ENCODE peak calls at places on chromosomes 1 and 21, in six cellular contexts. M, U, B, E, G and S are unnamed samples.

GRCh38 chr1:246000638-246001015 is 506.5 kb downstream of the SMYD3 start:
- DNase-seq in M (no peak), U (no peak), B (no peak), E (no peak), G (no peak), S (no peak)

GRCh38 chr1:179637211-179637860 is 45.7 kb downstream of the TDRD5 start:
- DNase-seq in M (no peak), U (no peak), B (no peak), E (no peak), G (no peak), S (no peak)

GRCh38 chr1:173409613-173410012 is 67.5 kb upstream of the PRDX6 start:
- DNase-seq in M (no peak), U (peak; percentile 76), B (no peak), E (no peak), G (no peak), S (no peak)

GRCh38 chr1:1891349-1892078 is 627 bp upstream of the GNB1 start:
- DNase-seq in M (peak; percentile 69), U (peak; percentile 45), B (peak; percentile 79), E (no peak), G (peak; percentile 27), S (peak; percentile 51)

GRCh38 chr1:5980314-5981008 is 11.8 kb downstream of the NPHP4 start:
- DNase-seq in M (peak; percentile 95), U (peak; percentile 34), B (peak; percentile 69), E (peak; percentile 87), G (no peak), S (peak; percentile 51)

GRCh38 chr21:28371713-28372112 is 621.0 kb downstream of the LTN1 start:
- DNase-seq in M (no peak), U (no peak), B (no peak), E (no peak), G (no peak), S (no peak)

GRCh38 chr1:230614121-230614520 is 28.2 kb upstream of the COG2 start:
- DNase-seq in M (no peak), U (no peak), B (no peak), E (no peak), G (no peak), S (no peak)

GRCh38 chr1:110524311-110525249 is 5.6 kb upstream of the KCNA10 start:
- DNase-seq in M (peak; percentile 84), U (peak; percentile 30), B (peak; percentile 28), E (peak; percentile 81), G (no peak), S (peak; percentile 61)

GRCh38 chr1:19824541-19824940 is 9.5 kb upstream of the RNF186 start:
- DNase-seq in M (no peak), U (peak; percentile 19), B (no peak), E (no peak), G (no peak), S (no peak)

GRCh38 chr1:111587509-111588174 is 31.9 kb upstream of the RAP1A start:
- DNase-seq in M (no peak), U (no peak), B (no peak), E (no peak), G (no peak), S (no peak)
- H3K4me2 ChIP-seq in M (no peak overlapping the region), U (no peak overlapping the region), B (no peak overlapping the region), E (no peak overlapping the region), G (no peak overlapping the region), S (no peak overlapping the region)

GRCh38 chr1:29602203-29602602 is 365.9 kb downstream of the PTPRU start:
- DNase-seq in M (no peak), U (no peak), B (no peak), E (no peak), G (no peak), S (no peak)
- H3K14ac ChIP-seq in M (no peak overlapping the region), U (no peak overlapping the region), B (no peak overlapping the region), E (no peak overlapping the region), G (no peak overlapping the region), S (no peak overlapping the region)

GRCh38 chr1:22076346-22076745 is 23.8 kb downstream of the CDC42 start:
- DNase-seq in M (no peak), U (no peak), B (no peak), E (no peak), G (no peak), S (no peak)
- H3K4me2 ChIP-seq in M (no peak overlapping the region), U (no peak overlapping the region), B (no peak overlapping the region), E (no peak overlapping the region), G (no peak overlapping the region), S (no peak overlapping the region)

GRCh38 chr1:7447736-7448135 is 323.4 kb upstream of the VAMP3 start:
- DNase-seq in M (no peak), U (no peak), B (no peak), E (no peak), G (no peak), S (no peak)

GRCh38 chr1:7442918-7443317 is 328.2 kb upstream of the VAMP3 start:
- DNase-seq in M (no peak), U (no peak), B (no peak), E (no peak), G (no peak), S (no peak)

GRCh38 chr1:7441442-7441841 is 329.7 kb upstream of the VAMP3 start:
- DNase-seq in M (no peak), U (no peak), B (no peak), E (no peak), G (no peak), S (no peak)

GRCh38 chr1:7447093-7447492 is 324.0 kb upstream of the VAMP3 start:
- DNase-seq in M (no peak), U (no peak), B (no peak), E (no peak), G (no peak), S (no peak)

GRCh38 chr1:7444362-7444761 is 326.7 kb upstream of the VAMP3 start:
- DNase-seq in M (no peak), U (no peak), B (no peak), E (no peak), G (no peak), S (no peak)
- H3K14ac ChIP-seq in M (no peak overlapping the region), U (no peak overlapping the region), B (peak overlapping the region; percentile 56), E (no peak overlapping the region), G (no peak overlapping the region), S (no peak overlapping the region)

DNA sequence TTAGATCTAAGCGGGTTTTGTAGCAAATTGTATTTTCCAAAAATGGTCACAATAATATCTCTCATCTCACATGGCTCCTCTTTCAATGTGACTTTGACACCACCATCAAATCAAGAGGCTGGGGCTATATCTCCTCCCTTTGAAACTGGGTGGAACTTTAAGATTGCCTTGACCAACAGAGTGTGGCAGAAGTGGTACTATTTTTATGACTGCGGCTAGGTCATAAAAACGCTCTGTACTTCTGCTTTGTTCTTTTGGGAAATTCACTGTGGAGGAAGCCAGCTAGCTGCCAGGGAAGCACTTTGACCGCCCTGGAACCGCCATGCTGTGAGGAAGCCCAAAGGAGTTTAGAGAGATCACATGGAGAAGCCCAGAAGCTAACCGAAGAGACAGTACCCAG is 50.7 kb upstream of the ACOT11 start:
- DNase-seq in M (no peak), U (no peak), B (no peak), E (no peak), G (no peak), S (no peak)
- H3K4me2 ChIP-seq in M (no peak overlapping the region), U (no peak overlapping the region), B (no peak overlapping the region), E (no peak overlapping the region), G (no peak overlapping the region), S (no peak overlapping the region)